ENCODE peak calls at places on chromosomes 3 and 15, in nine cellular contexts. E is tibial nerve, J is ovary, B is glutamatergic neuron, R is MCF 10A, T is astrocyte of the spinal cord, V is foreskin fibroblast, D is osteocyte, U is HFF-Myc. F is an unnamed sample.

GRCh38 chr3:99172736-99173657 is 271.5 kb upstream of the DCBLD2 start:
- DNase-seq in E (peak; percentile 62), J (no peak), B (peak; percentile 68), R (peak; percentile 80), T (peak; percentile 75), V (peak; percentile 86), D (peak; percentile 84), U (peak; percentile 44), F (peak; percentile 87)

GRCh38 chr3:51709675-51710074 is 2.8 kb downstream of the GRM2 start:
- DNase-seq in E (no peak), J (no peak), B (no peak), R (no peak), T (no peak), V (no peak), D (no peak), U (no peak), F (no peak)

GRCh38 chr3:33810545-33810944 is 12.1 kb downstream of the PDCD6IP start:
- DNase-seq in E (no peak), J (no peak), B (no peak), R (no peak), T (no peak), V (no peak), D (no peak), U (no peak), F (no peak)

GRCh38 chr15:98955980-98956723 is 51.4 kb downstream of the PGPEP1L start:
- DNase-seq in E (no peak), J (no peak), B (no peak), R (no peak), T (no peak), V (no peak), D (no peak), U (no peak), F (no peak)

GRCh38 chr3:39106281-39107055 is 959 bp downstream of the GORASP1 start:
- DNase-seq in E (no peak), J (no peak), B (no peak), R (no peak), T (peak; percentile 29), V (peak; percentile 63), D (no peak), U (no peak), F (peak; percentile 64)

GRCh38 chr3:129723558-129724324 is 117.3 kb upstream of the PLXND1 start:
- DNase-seq in E (peak; percentile 83), J (no peak), B (no peak), R (peak; percentile 91), T (peak; percentile 62), V (peak; percentile 94), D (no peak), U (peak; percentile 25), F (no peak)

GRCh38 chr15:97931314-97931713 is 29.2 kb upstream of the ARRDC4 start:
- DNase-seq in E (no peak), J (no peak), B (no peak), R (no peak), T (no peak), V (no peak), D (no peak), U (no peak), F (no peak)

GRCh38 chr3:104437891-104438290 is 928.8 kb upstream of the ALCAM start:
- DNase-seq in E (no peak), J (no peak), B (no peak), R (peak; percentile 74), T (peak; percentile 88), V (no peak), D (no peak), U (no peak), F (peak; percentile 45)

GRCh38 chr3:161689699-161690098 is 193.1 kb downstream of the OTOL1 start:
- DNase-seq in E (no peak), J (no peak), B (no peak), R (no peak), T (no peak), V (no peak), D (no peak), U (no peak), F (no peak)

GRCh38 chr3:51799879-51800757 is 21.1 kb upstream of the IQCF6 start:
- DNase-seq in E (peak; percentile 80), J (no peak), B (no peak), R (peak; percentile 77), T (peak; percentile 80), V (peak; percentile 86), D (peak; percentile 38), U (peak; percentile 63), F (peak; percentile 66)

GRCh38 chr3:133930341-133930933 is 34.8 kb upstream of the RAB6B start:
- DNase-seq in E (no peak), J (peak; percentile 13), B (no peak), R (peak; percentile 79), T (peak; percentile 82), V (peak; percentile 81), D (peak; percentile 70), U (no peak), F (peak; percentile 59)

GRCh38 chr3:141928626-141929270 is 52.3 kb downstream of the ATP1B3 start:
- DNase-seq in E (no peak), J (no peak), B (no peak), R (no peak), T (no peak), V (no peak), D (peak; percentile 56), U (no peak), F (no peak)

GRCh38 chr3:172698650-172699049 is 12.2 kb downstream of the NCEH1 start:
- DNase-seq in E (peak; percentile 40), J (no peak), B (no peak), R (no peak), T (no peak), V (no peak), D (no peak), U (no peak), F (no peak)

GRCh38 chr3:73061416-73061815 is at the start of gene EBLN2:
- DNase-seq in E (no peak), J (no peak), B (no peak), R (no peak), T (no peak), V (no peak), D (no peak), U (no peak), F (no peak)

GRCh38 chr3:73052857-73053256 is 8.6 kb upstream of the EBLN2 start:
- DNase-seq in E (no peak), J (no peak), B (no peak), R (no peak), T (peak; percentile 39), V (peak; percentile 32), D (no peak), U (no peak), F (no peak)

GRCh38 chr3:73055583-73056364 is 5.7 kb upstream of the EBLN2 start:
- DNase-seq in E (no peak), J (no peak), B (no peak), R (no peak), T (no peak), V (no peak), D (no peak), U (no peak), F (peak; percentile 68)

GRCh38 chr3:73060302-73060723 is 1.1 kb upstream of the EBLN2 start:
- DNase-seq in E (no peak), J (no peak), B (no peak), R (no peak), T (peak; percentile 21), V (peak; percentile 80), D (no peak), U (peak; percentile 24), F (no peak)

GRCh38 chr3:73056365-73057150 is 4.9 kb upstream of the EBLN2 start:
- DNase-seq in E (no peak), J (no peak), B (no peak), R (peak; percentile 41), T (peak; percentile 64), V (peak; percentile 67), D (no peak), U (peak; percentile 15), F (no peak)
- TF ChIP-seq CTCF in E (peak; percentile 39), J (no peak), B (no peak), R (peak; percentile 49), T (peak; percentile 44), V (peak; percentile 22), D (peak; percentile 64), U (no peak), F (peak; percentile 71)

GRCh38 chr3:139202226-139202958 is 141.4 kb upstream of the MRPS22 start:
- DNase-seq in E (no peak), J (no peak), B (peak; percentile 45), R (peak; percentile 54), T (no peak), V (no peak), D (no peak), U (no peak), F (peak; percentile 93)
- TF ChIP-seq CTCF in E (no peak), J (no peak), B (no peak), R (peak; percentile 21), T (no peak), V (no peak), D (no peak), U (no peak), F (peak; percentile 74)

GRCh38 chr15:78266806-78267205 is 2.4 kb downstream of the DNAJA4 start:
- DNase-seq in E (no peak), J (no peak), B (no peak), R (no peak), T (no peak), V (no peak), D (no peak), U (no peak), F (no peak)
- TF ChIP-seq CTCF in E (no peak), J (no peak), B (no peak), R (no peak), T (no peak), V (no peak), D (no peak), U (no peak), F (no peak)

DNA sequence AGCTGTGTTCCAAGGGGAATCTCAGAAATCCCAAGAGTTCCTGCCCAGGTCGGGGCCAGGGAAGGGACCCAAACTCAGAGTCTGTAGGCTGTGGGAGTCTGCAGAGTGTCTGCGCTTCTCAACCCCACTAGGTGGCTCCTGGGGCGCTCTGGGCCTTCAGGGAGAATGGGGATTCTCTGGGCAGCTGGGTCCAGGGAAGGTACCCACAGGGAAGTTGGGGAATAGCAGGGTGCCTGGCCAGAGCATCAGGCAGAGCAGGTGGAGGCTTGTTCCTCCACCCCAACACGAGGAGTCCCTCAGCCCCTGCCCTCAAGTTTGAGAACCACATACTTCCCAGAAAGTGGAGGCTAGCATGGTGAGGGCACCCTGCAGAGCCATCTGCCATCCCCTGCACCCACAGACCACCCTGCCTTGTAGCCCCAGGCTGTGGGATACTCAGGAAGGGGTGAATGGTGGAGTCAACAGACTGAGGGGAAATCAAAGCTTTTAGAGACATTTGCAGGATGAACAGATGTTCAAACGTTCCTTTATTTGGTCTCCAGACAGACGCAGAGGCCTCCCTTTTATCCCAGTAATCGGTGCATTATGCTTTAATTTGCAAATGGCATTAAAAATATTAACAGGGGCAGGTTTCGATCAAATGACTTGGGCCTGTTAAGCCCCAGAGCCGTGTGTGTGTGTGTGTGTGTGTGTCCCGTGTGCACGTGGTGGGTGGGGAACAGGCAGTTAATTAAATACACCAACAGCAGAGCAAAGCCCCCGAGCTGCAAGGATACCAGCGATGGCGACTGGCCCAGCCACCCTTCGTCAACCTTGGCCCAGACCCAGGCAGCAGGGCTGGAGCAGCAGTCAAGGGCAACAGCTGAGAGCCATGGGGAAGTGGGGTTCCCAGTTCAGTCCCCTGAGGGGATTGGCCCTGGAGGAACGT is 57.7 kb downstream of the DNAJB8 start:
- DNase-seq in E (no peak), J (peak; percentile 72), B (no peak), R (no peak), T (no peak), V (peak; percentile 44), D (no peak), U (no peak), F (peak; percentile 70)
- TF ChIP-seq CTCF in E (no peak), J (no peak), B (no peak), R (no peak), T (peak; percentile 22), V (peak; percentile 36), D (no peak), U (peak; percentile 39), F (peak; percentile 67)